ENCODE peak calls at places on chromosomes 5 and 9, in six cellular contexts. One of them, this sample, is unnamed.

GRCh38 chr5:15737036-15737821 is 237.2 kb downstream of the FBXL7 start:
- DNase-seq in IMR-90: peak; percentile 26
- DNase-seq in tibial nerve: no peak
- DNase-seq in nephron progenitor cell: no peak
- DNase-seq in fibroblast of villous mesenchyme: peak; percentile 40
- DNase-seq in fibroblast of lung: no peak
- DNase-seq in this sample: no peak

GRCh38 chr5:5523066-5523505 is 100.6 kb downstream of the ICE1 start:
- DNase-seq in nephron progenitor cell: no peak
- DNase-seq in IMR-90: peak; percentile 35
- DNase-seq in fibroblast of villous mesenchyme: peak; percentile 31
- DNase-seq in fibroblast of lung: no peak
- DNase-seq in tibial nerve: no peak
- DNase-seq in this sample: no peak

GRCh38 chr9:21871256-21871975 is 69.0 kb downstream of the MTAP start:
- DNase-seq in fibroblast of lung: peak; percentile 35
- DNase-seq in tibial nerve: no peak
- DNase-seq in fibroblast of villous mesenchyme: no peak
- DNase-seq in IMR-90: no peak
- DNase-seq in nephron progenitor cell: no peak
- DNase-seq in this sample: no peak

GRCh38 chr5:161734741-161735140 is 49.2 kb downstream of the GABRA6 start:
- DNase-seq in fibroblast of lung: no peak
- DNase-seq in tibial nerve: no peak
- DNase-seq in IMR-90: no peak
- DNase-seq in fibroblast of villous mesenchyme: no peak
- DNase-seq in nephron progenitor cell: no peak
- DNase-seq in this sample: no peak

GRCh38 chr5:175216991-175217390 is 227.0 kb downstream of the DRD1 start:
- DNase-seq in fibroblast of villous mesenchyme: no peak
- DNase-seq in fibroblast of lung: peak; percentile 87
- DNase-seq in tibial nerve: no peak
- DNase-seq in IMR-90: peak; percentile 43
- DNase-seq in nephron progenitor cell: no peak
- DNase-seq in this sample: no peak

GRCh38 chr9:93301911-93302525 is 118.1 kb downstream of the WNK2 start:
- DNase-seq in fibroblast of villous mesenchyme: no peak
- DNase-seq in IMR-90: no peak
- DNase-seq in tibial nerve: no peak
- DNase-seq in nephron progenitor cell: no peak
- DNase-seq in fibroblast of lung: no peak
- DNase-seq in this sample: no peak

GRCh38 chr5:135053278-135053677 is 19.2 kb upstream of the PITX1 start:
- DNase-seq in tibial nerve: no peak
- DNase-seq in fibroblast of lung: no peak
- DNase-seq in IMR-90: no peak
- DNase-seq in fibroblast of villous mesenchyme: no peak
- DNase-seq in nephron progenitor cell: no peak
- DNase-seq in this sample: no peak

GRCh38 chr9:129256959-129257713 is 79.1 kb upstream of the IER5L start:
- DNase-seq in IMR-90: no peak
- DNase-seq in fibroblast of lung: no peak
- DNase-seq in tibial nerve: no peak
- DNase-seq in nephron progenitor cell: no peak
- DNase-seq in fibroblast of villous mesenchyme: peak; percentile 44
- DNase-seq in this sample: no peak

GRCh38 chr5:143106175-143106574 is 297.3 kb downstream of the NR3C1 start:
- DNase-seq in tibial nerve: peak; percentile 23
- DNase-seq in fibroblast of villous mesenchyme: peak; percentile 71
- DNase-seq in IMR-90: peak; percentile 77
- DNase-seq in fibroblast of lung: peak; percentile 64
- DNase-seq in nephron progenitor cell: no peak
- DNase-seq in this sample: peak; percentile 41

GRCh38 chr5:133962801-133963476 is 5.5 kb downstream of the C5orf15 start:
- DNase-seq in fibroblast of lung: peak; percentile 93
- DNase-seq in fibroblast of villous mesenchyme: peak; percentile 67
- DNase-seq in tibial nerve: no peak
- DNase-seq in IMR-90: peak; percentile 79
- DNase-seq in nephron progenitor cell: no peak
- DNase-seq in this sample: no peak

GRCh38 chr5:66617991-66618768 is 22.0 kb downstream of the MAST4 start:
- DNase-seq in IMR-90: no peak
- DNase-seq in nephron progenitor cell: no peak
- DNase-seq in fibroblast of villous mesenchyme: no peak
- DNase-seq in fibroblast of lung: no peak
- DNase-seq in tibial nerve: no peak
- DNase-seq in this sample: no peak

GRCh38 chr9:24051587-24051986 is 225.5 kb upstream of the ELAVL2 start:
- DNase-seq in fibroblast of lung: no peak
- DNase-seq in IMR-90: no peak
- DNase-seq in fibroblast of villous mesenchyme: no peak
- DNase-seq in nephron progenitor cell: no peak
- DNase-seq in tibial nerve: no peak
- DNase-seq in this sample: no peak

GRCh38 chr5:56152437-56152836 is 80.7 kb downstream of the ANKRD55 start:
- DNase-seq in fibroblast of villous mesenchyme: no peak
- DNase-seq in IMR-90: no peak
- DNase-seq in tibial nerve: no peak
- DNase-seq in fibroblast of lung: no peak
- DNase-seq in nephron progenitor cell: no peak
- DNase-seq in this sample: no peak

GRCh38 chr5:71932131-71932635 is 175.1 kb upstream of the MAP1B start:
- DNase-seq in IMR-90: peak; percentile 4
- DNase-seq in nephron progenitor cell: no peak
- DNase-seq in fibroblast of villous mesenchyme: no peak
- DNase-seq in tibial nerve: no peak
- DNase-seq in fibroblast of lung: peak; percentile 57
- DNase-seq in this sample: no peak

GRCh38 chr9:77454668-77455067 is 193.5 kb downstream of the GNA14 start:
- DNase-seq in fibroblast of villous mesenchyme: peak; percentile 75
- DNase-seq in tibial nerve: no peak
- DNase-seq in IMR-90: peak; percentile 64
- DNase-seq in fibroblast of lung: peak; percentile 57
- DNase-seq in nephron progenitor cell: no peak
- DNase-seq in this sample: no peak

GRCh38 chr5:158640581-158640980 is 459.1 kb downstream of the EBF1 start:
- DNase-seq in tibial nerve: no peak
- DNase-seq in nephron progenitor cell: no peak
- DNase-seq in fibroblast of lung: peak; percentile 41
- DNase-seq in fibroblast of villous mesenchyme: peak; percentile 44
- DNase-seq in IMR-90: peak; percentile 26
- DNase-seq in this sample: no peak

GRCh38 chr9:68648164-68648563 is 56.9 kb upstream of the PIP5K1B start:
- DNase-seq in fibroblast of lung: no peak
- DNase-seq in fibroblast of villous mesenchyme: no peak
- DNase-seq in IMR-90: no peak
- DNase-seq in nephron progenitor cell: no peak
- DNase-seq in tibial nerve: no peak
- DNase-seq in this sample: no peak

GRCh38 chr9:34430843-34431437 is 27.4 kb downstream of the FAM219A start:
- DNase-seq in IMR-90: peak; percentile 85
- DNase-seq in fibroblast of villous mesenchyme: peak; percentile 78
- DNase-seq in fibroblast of lung: peak; percentile 79
- DNase-seq in nephron progenitor cell: peak; percentile 77
- DNase-seq in tibial nerve: peak; percentile 26
- DNase-seq in this sample: peak; percentile 57

GRCh38 chr9:93111371-93112115 is 15.5 kb downstream of the CARD19 start:
- DNase-seq in fibroblast of villous mesenchyme: no peak
- DNase-seq in IMR-90: peak; percentile 48
- DNase-seq in nephron progenitor cell: no peak
- DNase-seq in fibroblast of lung: peak; percentile 78
- DNase-seq in tibial nerve: no peak
- DNase-seq in this sample: no peak

DNA sequence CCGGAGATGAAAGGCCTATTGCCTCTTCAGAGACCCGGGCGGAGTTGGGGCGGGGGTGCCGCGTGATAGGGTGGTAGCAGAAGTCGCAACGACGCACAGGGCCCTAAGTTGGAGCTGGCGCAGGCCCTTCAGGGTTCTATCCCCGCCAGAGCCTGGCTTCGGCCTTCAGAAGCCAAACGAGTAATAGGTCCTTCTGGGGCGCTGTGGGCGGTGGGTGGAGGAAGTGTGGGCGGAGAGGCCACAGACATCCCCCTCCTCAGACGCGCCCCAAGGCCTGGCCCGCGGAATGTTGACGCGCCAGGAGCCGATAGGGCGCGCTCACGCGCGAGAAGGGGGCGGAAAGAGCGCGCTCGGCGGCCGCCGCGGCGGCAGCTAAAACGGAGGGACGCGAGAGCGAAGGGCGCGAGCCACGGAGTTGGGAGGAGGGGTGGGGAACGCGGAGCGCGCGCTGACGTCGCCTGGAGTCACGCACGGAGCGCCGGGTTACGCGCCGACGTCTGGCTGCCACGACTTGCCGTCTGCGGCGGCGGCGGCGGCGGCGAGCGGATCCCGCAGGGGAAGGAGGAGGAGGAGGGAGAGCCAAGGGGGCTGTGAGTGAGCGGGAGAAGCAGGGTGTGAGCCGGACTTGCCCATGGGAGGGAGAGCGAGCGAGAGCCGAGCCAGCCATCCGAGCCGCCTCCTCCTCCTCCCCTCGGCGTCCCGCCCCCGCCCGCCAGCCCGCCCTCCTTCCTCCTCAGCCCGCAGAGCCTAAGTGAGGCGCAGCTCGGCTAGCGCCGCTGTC is 6.4 kb upstream of the PURA start:
- DNase-seq in nephron progenitor cell: peak; percentile 86
- DNase-seq in IMR-90: peak; percentile 93
- DNase-seq in fibroblast of lung: peak; percentile 91
- DNase-seq in fibroblast of villous mesenchyme: peak; percentile 92
- DNase-seq in tibial nerve: peak; percentile 79
- DNase-seq in this sample: peak; percentile 85
- TF ChIP-seq CTCF in nephron progenitor cell: no peak
- TF ChIP-seq CTCF in IMR-90: peak; percentile 29
- TF ChIP-seq CTCF in fibroblast of lung: no peak
- TF ChIP-seq CTCF in fibroblast of villous mesenchyme: peak; percentile 9
- TF ChIP-seq CTCF in tibial nerve: no peak
- TF ChIP-seq CTCF in this sample: no peak

GRCh38 chr5:138829341-138829740 is 45.8 kb downstream of the LRRTM2 start:
- DNase-seq in fibroblast of lung: peak; percentile 23
- DNase-seq in IMR-90: peak; percentile 31
- DNase-seq in tibial nerve: no peak
- DNase-seq in fibroblast of villous mesenchyme: peak; percentile 86
- DNase-seq in nephron progenitor cell: no peak
- DNase-seq in this sample: no peak

GRCh38 chr5:138824516-138824915 is 50.6 kb downstream of the LRRTM2 start:
- DNase-seq in tibial nerve: no peak
- DNase-seq in fibroblast of villous mesenchyme: peak; percentile 50
- DNase-seq in IMR-90: peak; percentile 15
- DNase-seq in fibroblast of lung: no peak
- DNase-seq in nephron progenitor cell: no peak
- DNase-seq in this sample: no peak

GRCh38 chr5:138820695-138821094 is 54.4 kb downstream of the LRRTM2 start:
- DNase-seq in fibroblast of villous mesenchyme: no peak
- DNase-seq in nephron progenitor cell: no peak
- DNase-seq in tibial nerve: no peak
- DNase-seq in IMR-90: no peak
- DNase-seq in fibroblast of lung: no peak
- DNase-seq in this sample: no peak

DNA sequence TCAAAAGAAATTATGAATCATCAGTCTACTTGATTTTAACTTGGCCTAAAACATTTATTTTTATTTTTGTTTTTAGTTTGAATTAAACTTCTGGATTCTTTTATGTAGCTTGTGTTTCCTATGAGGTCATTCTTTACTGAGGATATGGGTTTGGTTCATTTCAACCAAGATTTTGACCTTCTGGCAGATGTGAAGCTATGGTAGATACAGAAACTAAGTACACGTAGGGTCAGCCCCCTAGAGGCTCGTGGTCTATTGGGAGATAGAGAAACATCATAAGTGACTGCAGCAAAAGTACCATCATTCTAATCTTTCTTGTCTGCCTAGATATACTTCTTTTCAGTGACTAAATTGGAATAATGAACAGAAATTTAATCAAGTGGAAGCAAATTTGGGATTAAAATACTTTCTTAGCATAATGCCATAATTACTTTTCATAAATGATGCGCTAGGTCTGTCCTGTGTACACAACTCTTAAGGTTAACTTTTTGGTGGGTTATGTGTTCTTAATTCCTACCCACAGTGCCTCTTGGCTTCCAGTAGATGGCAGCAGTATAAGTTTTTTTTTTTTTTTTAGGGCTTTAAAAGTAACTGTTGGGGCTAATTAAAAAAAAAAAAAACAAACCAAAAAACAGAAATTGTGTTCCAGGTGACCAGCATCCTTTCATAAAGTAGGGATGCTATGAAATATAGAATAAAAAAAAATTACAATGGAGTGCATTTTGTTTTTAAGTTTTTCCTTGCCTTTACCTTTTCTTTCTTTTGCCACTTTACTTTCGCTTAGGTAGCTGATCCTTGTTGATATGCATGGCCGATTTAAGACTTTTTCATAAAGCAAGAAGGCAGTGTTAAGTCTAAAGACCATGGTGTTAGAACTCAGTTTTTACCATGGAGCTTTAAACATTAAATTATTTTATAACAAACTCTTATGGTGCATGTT is 49.9 kb downstream of the LRRTM2 start:
- DNase-seq in tibial nerve: no peak
- DNase-seq in fibroblast of villous mesenchyme: peak; percentile 63
- DNase-seq in IMR-90: peak; percentile 39
- DNase-seq in nephron progenitor cell: no peak
- DNase-seq in fibroblast of lung: no peak
- DNase-seq in this sample: no peak
- TF ChIP-seq CTCF in tibial nerve: peak; percentile 49
- TF ChIP-seq CTCF in fibroblast of villous mesenchyme: peak; percentile 69
- TF ChIP-seq CTCF in IMR-90: peak; percentile 52
- TF ChIP-seq CTCF in nephron progenitor cell: peak; percentile 81
- TF ChIP-seq CTCF in fibroblast of lung: peak; percentile 73
- TF ChIP-seq CTCF in this sample: peak; percentile 64

DNA sequence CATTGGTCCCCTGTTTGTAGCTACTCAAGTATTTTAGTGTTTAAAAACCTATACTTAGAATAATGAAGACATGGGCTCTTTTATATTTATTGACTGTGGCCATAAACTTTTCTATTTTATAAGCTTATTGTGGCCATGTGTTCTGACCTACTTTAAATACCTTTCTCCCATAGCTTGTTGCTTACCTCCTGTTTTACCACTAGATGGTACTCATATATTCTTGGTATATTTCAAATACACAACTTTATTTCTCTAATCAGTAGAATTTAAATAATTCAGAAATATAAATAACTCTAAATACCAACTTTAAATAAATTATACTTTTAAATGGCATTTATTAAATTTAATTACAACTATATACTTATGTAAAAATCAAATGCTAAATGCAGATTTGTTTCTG is 498.0 kb downstream of the PRDM9 start:
- DNase-seq in tibial nerve: no peak
- DNase-seq in nephron progenitor cell: no peak
- DNase-seq in fibroblast of villous mesenchyme: no peak
- DNase-seq in IMR-90: no peak
- DNase-seq in fibroblast of lung: no peak
- DNase-seq in this sample: no peak
- TF ChIP-seq CTCF in tibial nerve: no peak
- TF ChIP-seq CTCF in nephron progenitor cell: no peak
- TF ChIP-seq CTCF in fibroblast of villous mesenchyme: no peak
- TF ChIP-seq CTCF in IMR-90: no peak
- TF ChIP-seq CTCF in fibroblast of lung: no peak
- TF ChIP-seq CTCF in this sample: no peak

DNA sequence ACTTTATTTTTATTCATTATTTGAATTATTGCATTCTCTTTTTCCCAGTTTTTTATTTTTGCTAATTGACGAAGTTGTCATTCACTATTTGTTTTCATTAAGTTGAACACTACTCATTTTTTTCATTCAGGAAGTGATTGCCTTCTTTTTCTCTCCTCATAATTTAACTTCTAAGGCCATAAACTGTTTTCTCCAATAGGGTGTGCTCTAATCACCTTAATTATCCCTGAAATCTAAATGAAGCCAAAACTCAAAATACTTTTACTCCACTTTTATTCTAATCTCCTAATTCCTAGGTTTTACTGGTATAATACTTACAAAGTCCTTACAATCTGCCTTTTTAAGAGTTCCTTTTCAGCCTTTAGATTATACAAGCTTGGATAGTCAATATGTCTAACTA is 2.9 kb upstream of the OR13C2 start:
- DNase-seq in fibroblast of lung: no peak
- DNase-seq in IMR-90: no peak
- DNase-seq in fibroblast of villous mesenchyme: peak; percentile 1
- DNase-seq in nephron progenitor cell: no peak
- DNase-seq in tibial nerve: no peak
- DNase-seq in this sample: no peak
- TF ChIP-seq CTCF in fibroblast of lung: no peak
- TF ChIP-seq CTCF in IMR-90: peak; percentile 19
- TF ChIP-seq CTCF in fibroblast of villous mesenchyme: no peak
- TF ChIP-seq CTCF in nephron progenitor cell: peak; percentile 14
- TF ChIP-seq CTCF in tibial nerve: no peak
- TF ChIP-seq CTCF in this sample: peak; percentile 20

This sample was measured in endothelial cell.